ENCODE peak calls at places on chromosomes 5 and 9, in ten cellular contexts. B is heart left ventricle, L is colonic mucosa, S is H1, I is OCI-LY7, K is right cardiac atrium, O is neural progenitor cell, A is fibroblast of lung, J is cardiac muscle cell, E is GM23248. F is an unnamed sample.

GRCh38 chr5:153043876-153044275 is 446.6 kb upstream of the GRIA1 start:
- DNase-seq in B (no peak), L (no peak), S (no peak), I (no peak), K (no peak), O (no peak), A (no peak), J (no peak), E (no peak), F (no peak)

GRCh38 chr5:158975363-158975762 is 124.4 kb downstream of the EBF1 start:
- DNase-seq in B (no peak), L (no peak), S (no peak), I (no peak), K (no peak), O (no peak), A (no peak), J (no peak), E (no peak), F (no peak)

GRCh38 chr9:18829066-18829465 is 203.9 kb downstream of the SAXO1 start:
- DNase-seq in B (no peak), L (no peak), S (no peak), I (no peak), K (no peak), O (no peak), A (no peak), J (no peak), E (no peak), F (no peak)

GRCh38 chr5:102865171-102865509 is 110.0 kb downstream of the PAM start:
- DNase-seq in B (no peak), L (no peak), S (no peak), I (no peak), K (no peak), O (peak; percentile 70), A (peak; percentile 36), J (peak; percentile 42), E (peak; percentile 57), F (no peak)

GRCh38 chr9:33198163-33198562 is 31.0 kb upstream of the B4GALT1 start:
- DNase-seq in B (peak; percentile 35), L (no peak), S (no peak), I (no peak), K (peak; percentile 83), O (no peak), A (peak; percentile 85), J (peak; percentile 93), E (peak; percentile 87), F (no peak)

GRCh38 chr5:73692166-73692640 is 66.2 kb downstream of the ARHGEF28 start:
- DNase-seq in B (no peak), L (no peak), S (no peak), I (no peak), K (no peak), O (no peak), A (peak; percentile 65), J (peak; percentile 42), E (peak; percentile 93), F (no peak)

GRCh38 chr5:124301850-124302249 is 444.6 kb downstream of the ZNF608 start:
- DNase-seq in B (no peak), L (no peak), S (no peak), I (no peak), K (no peak), O (peak; percentile 14), A (peak; percentile 20), J (peak; percentile 53), E (peak; percentile 56), F (no peak)

GRCh38 chr5:97297063-97297715 is 114.1 kb upstream of the RIOK2 start:
- DNase-seq in B (no peak), L (peak; percentile 40), S (peak; percentile 21), I (peak; percentile 24), K (no peak), O (peak; percentile 89), A (peak; percentile 25), J (peak; percentile 11), E (peak; percentile 50), F (no peak)

DNA sequence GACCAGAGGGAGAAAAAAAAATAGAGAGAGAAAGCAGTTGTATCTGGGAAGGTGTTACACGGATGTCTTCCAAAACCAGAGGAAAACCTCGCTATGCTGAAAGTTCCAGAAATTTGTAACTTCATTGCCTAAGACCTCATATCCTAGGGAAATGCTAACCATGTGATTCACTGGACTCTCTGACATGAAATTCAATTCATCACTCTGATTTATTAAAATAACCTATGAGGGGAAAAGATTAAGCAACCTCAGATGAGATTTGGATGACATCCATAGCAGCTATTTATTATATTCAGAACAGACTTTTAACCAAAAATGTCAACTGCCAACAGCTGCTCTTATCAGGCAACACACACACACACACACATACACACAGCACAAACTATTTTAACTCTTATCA is 1006.4 kb upstream of the CTNND2 start:
- DNase-seq in B (no peak), L (no peak), S (no peak), I (no peak), K (no peak), O (no peak), A (peak; percentile 0), J (no peak), E (no peak), F (no peak)
- H3K9me3 ChIP-seq in B (no peaks in the 10 kb centered on the region), L (no peaks in the 10 kb centered on the region), S (no peaks in the 10 kb centered on the region), I (no peaks in the 10 kb centered on the region), K (no peaks in the 10 kb centered on the region), O (no peaks in the 10 kb centered on the region), A (no peaks in the 10 kb centered on the region), J (no peaks in the 10 kb centered on the region), E (no peaks in the 10 kb centered on the region), F (no peaks in the 10 kb centered on the region)

GRCh38 chr9:120925535-120926396 is 830 bp downstream of the TRAF1 start:
- DNase-seq in B (no peak), L (no peak), S (no peak), I (peak; percentile 24), K (peak; percentile 81), O (no peak), A (peak; percentile 85), J (peak; percentile 87), E (peak; percentile 87), F (no peak)
- H3K4me3 ChIP-seq in B (no peak overlapping the region), L (peak overlapping the region; percentile 8), S (no peak overlapping the region), I (peak overlapping the region; percentile 74), K (no peak overlapping the region), O (no peak overlapping the region), A (no peak overlapping the region), J (no peak overlapping the region), E (no peak overlapping the region), F (no peak overlapping the region)

GRCh38 chr9:124708070-124708469 is 63.0 kb downstream of the NR6A1 start:
- DNase-seq in B (no peak), L (peak; percentile 69), S (no peak), I (no peak), K (no peak), O (no peak), A (no peak), J (no peak), E (no peak), F (no peak)

GRCh38 chr9:124708633-124709032 is 62.5 kb downstream of the NR6A1 start:
- DNase-seq in B (no peak), L (peak; percentile 44), S (no peak), I (no peak), K (no peak), O (peak; percentile 23), A (no peak), J (no peak), E (peak; percentile 64), F (no peak)

GRCh38 chr9:124706685-124707084 is 64.4 kb downstream of the NR6A1 start:
- DNase-seq in B (no peak), L (no peak), S (no peak), I (no peak), K (no peak), O (no peak), A (no peak), J (no peak), E (no peak), F (no peak)

GRCh38 chr9:124707667-124708066 is 63.4 kb downstream of the NR6A1 start:
- DNase-seq in B (no peak), L (no peak), S (no peak), I (no peak), K (no peak), O (no peak), A (no peak), J (no peak), E (no peak), F (no peak)

GRCh38 chr9:124709291-124709690 is 61.8 kb downstream of the NR6A1 start:
- DNase-seq in B (no peak), L (no peak), S (no peak), I (no peak), K (no peak), O (no peak), A (no peak), J (no peak), E (no peak), F (no peak)
- H3K27ac ChIP-seq in B (no peak overlapping the region), L (no peak overlapping the region), S (no peak overlapping the region), I (no peak overlapping the region), K (no peak overlapping the region), O (no peak overlapping the region), A (no peak overlapping the region), J (peak overlapping the region; percentile 41), E (peak overlapping the region; percentile 23), F (no peak overlapping the region)

GRCh38 chr9:135397142-135397541 is 82.4 kb upstream of the PPP1R26 start:
- DNase-seq in B (no peak), L (no peak), S (no peak), I (no peak), K (peak; percentile 30), O (no peak), A (no peak), J (no peak), E (no peak), F (no peak)

GRCh38 chr9:135394131-135394530 is 85.5 kb upstream of the PPP1R26 start:
- DNase-seq in B (no peak), L (no peak), S (no peak), I (no peak), K (no peak), O (no peak), A (no peak), J (no peak), E (no peak), F (no peak)

GRCh38 chr9:135391759-135392158 is 87.8 kb upstream of the PPP1R26 start:
- DNase-seq in B (no peak), L (no peak), S (no peak), I (no peak), K (no peak), O (no peak), A (no peak), J (no peak), E (no peak), F (peak; percentile 9)

GRCh38 chr9:135392511-135392910 is 87.1 kb upstream of the PPP1R26 start:
- DNase-seq in B (no peak), L (no peak), S (no peak), I (no peak), K (no peak), O (peak; percentile 35), A (no peak), J (no peak), E (no peak), F (no peak)

DNA sequence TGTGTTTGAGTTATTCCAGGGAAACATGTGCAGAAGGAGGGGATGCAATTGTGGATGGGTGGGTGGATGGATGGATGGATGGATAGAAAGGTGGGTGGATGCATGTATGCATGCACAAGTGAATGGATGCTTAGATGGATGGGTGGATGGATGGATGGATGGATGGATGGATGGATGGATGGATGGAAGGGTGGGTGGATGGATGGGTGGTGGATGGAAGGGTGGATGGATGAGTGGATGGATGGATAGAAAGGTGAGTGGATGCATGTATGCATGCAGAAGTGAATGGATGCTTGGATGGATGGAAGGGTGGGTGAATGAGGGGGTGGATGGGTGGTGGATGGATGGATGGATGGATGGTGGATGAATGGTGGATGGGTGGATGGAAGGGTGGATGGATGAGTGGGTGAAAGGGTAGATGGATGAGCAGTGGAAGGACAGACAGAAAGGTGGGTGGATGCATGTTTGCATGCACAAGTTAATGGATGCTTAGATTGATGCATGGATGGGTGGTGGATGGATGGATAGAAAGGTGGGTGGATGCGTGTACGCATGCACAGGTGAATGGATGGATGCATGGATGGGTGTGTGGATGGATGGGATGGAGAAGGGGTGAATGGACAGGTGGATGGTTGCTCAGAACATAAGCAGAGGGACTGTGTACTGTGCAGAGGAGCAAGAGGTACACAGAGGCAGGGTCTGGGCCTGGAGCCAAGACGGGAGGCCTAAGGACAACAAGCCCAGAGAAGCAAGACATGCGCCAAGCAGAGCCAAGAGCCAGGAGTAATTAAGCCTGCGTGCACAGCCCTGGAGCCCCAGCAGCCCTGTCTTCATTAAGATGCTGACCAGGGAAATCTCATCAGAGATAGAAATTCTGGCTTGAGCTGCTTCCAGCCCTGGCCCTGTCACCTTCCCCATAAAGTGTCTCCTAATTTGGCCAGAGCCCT is 84.6 kb upstream of the PPP1R26 start:
- DNase-seq in B (no peak), L (no peak), S (no peak), I (no peak), K (no peak), O (no peak), A (no peak), J (no peak), E (no peak), F (no peak)
- H3K9me3 ChIP-seq in B (peaks cover 4% of the 10 kb centered on the region), L (no peaks in the 10 kb centered on the region), S (peaks cover 30% of the 10 kb centered on the region), I (no peaks in the 10 kb centered on the region), K (peaks cover 1% of the 10 kb centered on the region), O (no peaks in the 10 kb centered on the region), A (no peaks in the 10 kb centered on the region), J (no peaks in the 10 kb centered on the region), E (no peaks in the 10 kb centered on the region), F (peaks cover 16% of the 10 kb centered on the region)

F was measured in body of pancreas.